ENCODE peak calls at places on chromosomes 16 and 17, in four cellular contexts. Y, Z, N and W are unnamed samples. For H3K27me3, the result is how much of the 10 kb centered on the place peaks cover.

GRCh38 chr17:31541559-31541958 is 150.1 kb downstream of the RAB11FIP4 start:
- DNase-seq in Y (peak), N (no peak), Z (no peak), W (no peak)

GRCh38 chr16:89106533-89107208 is 13.0 kb downstream of the ACSF3 start:
- DNase-seq in N (no peak), Z (no peak), Y (no peak), W (no peak)

GRCh38 chr17:2075336-2076056 is 20.6 kb downstream of the HIC1 start:
- DNase-seq in Y (peak), Z (no peak), N (no peak), W (no peak)

GRCh38 chr16:12805091-12805490 is 1.4 kb upstream of the CPPED1 start:
- DNase-seq in N (no peak), Y (no peak), Z (no peak), W (no peak)

GRCh38 chr17:1315891-1316403 is 36.5 kb downstream of the TRARG1 start:
- DNase-seq in Y (no peak), Z (no peak), N (no peak), W (no peak)

GRCh38 chr17:45231481-45232116 is 9.9 kb downstream of the FMNL1 start:
- DNase-seq in Y (peak), Z (no peak), N (no peak), W (no peak)

GRCh38 chr16:14611660-14612059 is 18.4 kb downstream of the PARN start:
- DNase-seq in N (no peak), Z (no peak), Y (no peak), W (no peak)

GRCh38 chr16:10647721-10648296 is 46.9 kb downstream of the TEKT5 start:
- DNase-seq in Z (no peak), Y (no peak), N (no peak), W (no peak)

GRCh38 chr17:7459961-7460545 is 15.2 kb downstream of the CHRNB1 start:
- DNase-seq in Y (no peak), N (no peak), Z (no peak), W (no peak)

GRCh38 chr16:23182675-23183485 is at the start of gene SCNN1G:
- DNase-seq in N (no peak), Z (no peak), Y (peak), W (no peak)

GRCh38 chr17:14307560-14308024 is 6.7 kb downstream of the HS3ST3B1 start:
- DNase-seq in Y (no peak), Z (no peak), N (no peak), W (no peak)

GRCh38 chr17:50689956-50690886 is 17.5 kb downstream of the ANKRD40 start:
- DNase-seq in N (no peak), Z (no peak), Y (peak), W (no peak)

GRCh38 chr17:69602969-69603368 is 188.5 kb downstream of the MAP2K6 start:
- DNase-seq in N (no peak), Y (no peak), Z (no peak), W (no peak)

GRCh38 chr16:28183441-28183840 is 28.3 kb downstream of the XPO6 start:
- DNase-seq in Z (no peak), N (no peak), Y (no peak), W (no peak)

GRCh38 chr17:1752425-1752941 is 9.4 kb upstream of the SERPINF1 start:
- DNase-seq in N (peak), Y (peak), Z (no peak), W (no peak)

GRCh38 chr17:80274317-80274716 is 13.7 kb downstream of the RNF213 start:
- DNase-seq in Z (no peak), Y (peak), N (no peak), W (no peak)

GRCh38 chr16:48558269-48558915 is 51.6 kb downstream of the N4BP1 start:
- DNase-seq in Y (no peak), Z (peak), N (no peak), W (no peak)

GRCh38 chr17:2011421-2012371 is 13.4 kb downstream of the RTN4RL1 start:
- DNase-seq in Z (no peak), N (no peak), Y (peak), W (no peak)

DNA sequence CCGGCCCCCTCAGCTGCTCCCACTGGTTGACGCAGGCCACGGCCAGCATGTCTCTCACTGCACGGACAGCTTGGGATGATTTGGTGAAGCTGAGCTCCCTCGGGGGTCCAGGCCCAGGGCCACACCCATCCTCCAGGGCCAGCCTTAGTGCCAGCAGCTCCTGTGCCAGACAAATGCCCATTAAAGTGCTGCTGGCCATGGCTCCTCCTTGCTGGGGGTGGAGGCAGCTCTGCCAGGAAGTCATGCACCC is 2.5 kb downstream of the TRIM47 start:
- DNase-seq in Y (no peak), Z (no peak), N (no peak), W (no peak)
- H3K4me3 ChIP-seq in Y (no peak), Z (no peak), N (peak), W (peak)

GRCh38 chr16:75343311-75343710 is 90.0 kb downstream of the CFDP1 start:
- DNase-seq in Y (no peak), N (no peak), Z (no peak), W (no peak)

GRCh38 chr16:75340715-75341500 is 89.5 kb upstream of the BCAR1 start:
- DNase-seq in Y (peak), N (no peak), Z (no peak), W (no peak)

GRCh38 chr16:75333770-75334169 is 82.3 kb upstream of the BCAR1 start:
- DNase-seq in Y (no peak), N (no peak), Z (no peak), W (no peak)

GRCh38 chr16:75341934-75342811 is 90.7 kb upstream of the BCAR1 start:
- DNase-seq in Y (no peak), N (no peak), Z (no peak), W (peak)

GRCh38 chr16:75337430-75337829 is 86.0 kb upstream of the BCAR1 start:
- DNase-seq in N (no peak), Z (no peak), Y (no peak), W (no peak)
- TF ChIP-seq REST in N (no peak), Z (no peak), Y (no peak), W (no peak)

GRCh38 chr17:74848656-74849399 is 10.9 kb downstream of the GRIN2C start:
- DNase-seq in Y (no peak), Z (no peak), N (no peak), W (no peak)
- H3K27me3 ChIP-seq in Y (half or more), Z (under half), N (under half), W (under half)

GRCh38 chr17:72711531-72712310 is 380.8 kb downstream of the SLC39A11 start:
- DNase-seq in Y (no peak), Z (no peak), N (no peak), W (no peak)

GRCh38 chr17:72710185-72710584 is 382.3 kb downstream of the SLC39A11 start:
- DNase-seq in N (no peak), Y (no peak), Z (no peak), W (no peak)

GRCh38 chr17:72713701-72714100 is 378.8 kb downstream of the SLC39A11 start:
- DNase-seq in N (no peak), Y (no peak), Z (no peak), W (no peak)

GRCh38 chr17:72707881-72708280 is 384.6 kb downstream of the SLC39A11 start:
- DNase-seq in N (no peak), Y (no peak), Z (no peak), W (no peak)

DNA sequence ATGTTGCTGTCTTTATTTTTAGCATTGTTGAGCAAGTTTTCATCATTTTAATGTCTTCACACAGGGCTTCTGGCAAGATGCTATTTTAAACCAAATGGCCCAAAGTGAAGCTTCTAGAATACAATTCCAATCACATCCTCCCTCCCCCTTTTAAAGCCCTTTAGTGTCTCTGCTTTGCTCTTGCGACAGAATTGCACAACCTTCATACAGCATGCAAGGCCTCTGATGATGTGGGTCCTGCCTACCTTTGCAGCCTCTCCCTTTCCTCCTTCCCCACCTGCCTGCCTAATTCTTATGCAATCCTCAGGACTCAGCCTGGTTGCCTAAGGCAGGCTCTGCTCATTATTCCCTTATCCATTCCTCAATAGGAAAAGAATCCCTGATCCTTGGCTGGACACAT is 381.7 kb downstream of the SLC39A11 start:
- DNase-seq in Y (no peak), N (no peak), Z (peak), W (no peak)
- H3K4me3 ChIP-seq in Y (no peak), N (no peak), Z (no peak), W (no peak)

DNA sequence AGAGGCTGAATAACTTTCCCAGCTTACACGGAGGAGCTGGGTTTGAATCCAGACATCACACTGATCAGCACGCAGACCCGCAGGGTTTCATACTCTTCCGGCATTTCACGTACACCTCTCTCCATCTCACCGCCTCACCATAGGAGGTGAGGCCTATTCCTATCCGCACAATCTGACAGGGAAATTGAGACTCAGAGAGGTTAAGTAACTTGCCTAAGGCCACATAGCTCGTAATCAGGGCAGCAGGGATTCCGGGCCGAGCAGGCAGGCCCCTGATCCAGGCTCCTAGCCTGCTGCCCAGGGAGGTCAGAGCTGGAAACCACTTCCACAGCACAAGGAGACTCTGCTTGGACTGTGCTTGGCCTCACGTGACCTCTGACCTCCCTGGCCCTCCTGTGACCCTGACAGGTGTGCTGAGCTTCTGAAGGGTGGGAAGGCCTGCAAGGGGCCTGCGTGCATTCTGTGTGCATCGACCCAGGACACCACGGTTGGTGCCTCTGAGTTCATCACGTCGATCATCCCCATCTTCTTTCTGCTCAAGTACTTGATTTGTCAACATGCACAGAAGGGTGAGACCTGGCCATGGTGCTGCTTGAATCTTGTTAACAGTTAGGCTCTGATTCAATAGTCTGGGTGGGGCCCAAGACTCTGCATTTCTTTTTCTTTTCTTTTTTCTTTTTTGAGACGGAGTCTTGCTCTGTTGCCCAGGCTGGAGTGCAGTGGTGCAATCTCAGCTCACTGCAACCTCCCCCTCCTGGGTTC is 4.7 kb downstream of the CEP295NL start:
- DNase-seq in Y (no peak), Z (no peak), N (no peak), W (no peak)
- TF ChIP-seq REST in Y (peak), Z (peak), N (no peak), W (peak)

GRCh38 chr16:85979605-85980004 is 80.6 kb downstream of the IRF8 start:
- DNase-seq in Y (no peak), Z (no peak), N (no peak), W (no peak)

GRCh38 chr16:85978291-85978775 is 79.4 kb downstream of the IRF8 start:
- DNase-seq in N (no peak), Z (peak), Y (no peak), W (no peak)

GRCh38 chr16:85981826-85982562 is 83.0 kb downstream of the IRF8 start:
- DNase-seq in Y (no peak), Z (no peak), N (no peak), W (no peak)

GRCh38 chr16:85980686-85981085 is 81.7 kb downstream of the IRF8 start:
- DNase-seq in Z (no peak), Y (no peak), N (no peak), W (no peak)

GRCh38 chr16:85978976-85979375 is 80.0 kb downstream of the IRF8 start:
- DNase-seq in Z (no peak), N (no peak), Y (no peak), W (no peak)
- H3K27me3 ChIP-seq in Z (under half), N (half or more), Y (under half), W (under half)

GRCh38 chr16:68021490-68021889 is 1.5 kb downstream of the DDX28 start:
- DNase-seq in N (no peak), Y (no peak), Z (no peak), W (no peak)
- H3K4me3 ChIP-seq in N (peak), Y (peak), Z (no peak), W (peak)

DNA sequence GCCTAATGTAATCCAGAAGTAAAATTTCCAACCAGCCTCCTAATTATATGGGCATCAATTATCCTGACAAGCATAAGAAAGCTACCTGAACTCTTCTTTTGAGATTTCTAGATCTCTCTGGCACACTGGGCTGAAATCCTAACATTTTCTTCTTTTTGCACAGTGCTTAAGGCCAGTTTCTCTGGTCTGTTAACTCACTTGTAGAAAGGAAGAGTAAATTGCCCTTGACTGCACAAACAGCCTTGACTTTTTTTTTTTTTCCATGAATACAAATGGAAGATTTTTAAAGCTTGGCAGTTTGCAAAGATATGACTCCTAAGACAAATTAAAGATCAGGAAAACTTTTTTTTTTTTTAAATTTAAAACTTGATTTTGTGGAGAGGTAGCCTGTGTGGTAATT is 291.2 kb upstream of the MON1B start:
- DNase-seq in Y (no peak), N (no peak), Z (no peak), W (no peak)
- TF ChIP-seq REST in Y (no peak), N (no peak), Z (no peak), W (no peak)

DNA sequence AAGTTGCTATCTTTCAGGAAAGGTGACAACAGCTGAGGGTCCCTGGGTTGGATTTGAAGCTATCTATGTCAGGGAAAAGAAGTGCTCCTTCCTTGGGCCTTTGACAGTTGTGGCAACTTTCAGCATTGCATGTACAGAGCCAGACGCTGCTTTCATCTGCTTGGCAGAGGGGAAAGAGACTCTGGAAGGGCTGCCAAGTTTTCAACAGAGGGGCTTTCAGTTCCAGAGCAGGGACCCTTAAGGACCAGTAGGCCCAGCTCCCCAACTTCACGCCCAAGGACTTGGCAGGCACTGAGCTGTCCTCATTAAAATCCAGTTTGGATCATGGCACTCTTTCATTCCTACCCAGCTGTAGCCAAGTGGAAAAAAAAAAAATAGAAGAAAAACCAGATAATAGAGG is 702.4 kb upstream of the CDH8 start:
- DNase-seq in Y (no peak), N (no peak), Z (no peak), W (no peak)
- H3K27me3 ChIP-seq in Y (under half), N (under half), Z (under half), W (under half)